ENCODE peak calls at places on chromosome 7, in six cellular contexts. N is GM13977, H is right atrium auricular region, R is A549, S is lower leg skin, W is T-cell. C is an unnamed sample.

GRCh38 chr7:25950488-25951413 is 201.2 kb upstream of the NFE2L3 start:
- DNase-seq in N (peak), H (peak), R (peak), S (peak), W (peak), C (peak)

GRCh38 chr7:46385662-46386309 is 464.7 kb upstream of the IGFBP3 start:
- DNase-seq in N (no peak), H (no peak), R (peak), S (no peak), W (no peak), C (no peak)

GRCh38 chr7:37344886-37345579 is 103.6 kb downstream of the ELMO1 start:
- DNase-seq in N (no peak), H (no peak), R (no peak), S (no peak), W (peak), C (no peak)

GRCh38 chr7:129617178-129617577 is 5.7 kb downstream of the NRF1 start:
- DNase-seq in N (no peak), H (no peak), R (no peak), S (no peak), W (no peak), C (no peak)

GRCh38 chr7:107971613-107972012 is 31.3 kb downstream of the LAMB1 start:
- DNase-seq in N (no peak), H (peak), R (no peak), S (peak), W (no peak), C (no peak)

GRCh38 chr7:157789942-157790341 is 453.1 kb downstream of the DNAJB6 start:
- DNase-seq in N (no peak), H (no peak), R (no peak), S (no peak), W (no peak), C (no peak)

GRCh38 chr7:98755138-98755898 is 114.5 kb downstream of the TMEM130 start:
- DNase-seq in N (peak), H (no peak), R (no peak), S (no peak), W (no peak), C (no peak)

GRCh38 chr7:25399000-25399750 is 170.9 kb upstream of the NPVF start:
- DNase-seq in N (no peak), H (no peak), R (no peak), S (no peak), W (no peak), C (no peak)

GRCh38 chr7:50674299-50674698 is 108.4 kb downstream of the GRB10 start:
- DNase-seq in N (no peak), H (no peak), R (no peak), S (no peak), W (no peak), C (no peak)

GRCh38 chr7:40489844-40490602 is 355.2 kb downstream of the SUGCT start:
- DNase-seq in N (no peak), H (no peak), R (no peak), S (no peak), W (no peak), C (no peak)

GRCh38 chr7:54933610-54934009 is 85.2 kb upstream of the EGFR start:
- DNase-seq in N (no peak), H (no peak), R (no peak), S (no peak), W (no peak), C (no peak)

GRCh38 chr7:45566386-45566785 is 7.8 kb upstream of the ADCY1 start:
- DNase-seq in N (peak), H (no peak), R (no peak), S (no peak), W (no peak), C (no peak)

GRCh38 chr7:94621120-94621519 is 34.8 kb downstream of the SGCE start:
- DNase-seq in N (no peak), H (no peak), R (no peak), S (no peak), W (no peak), C (no peak)

GRCh38 chr7:6175642-6176041 is 96.8 kb downstream of the CYTH3 start:
- DNase-seq in N (no peak), H (peak), R (no peak), S (peak), W (no peak), C (no peak)

GRCh38 chr7:43764807-43765491 is 6.5 kb downstream of the BLVRA start:
- DNase-seq in N (no peak), H (no peak), R (peak), S (peak), W (no peak), C (no peak)

GRCh38 chr7:98194672-98195457 is 16.4 kb upstream of the BHLHA15 start:
- DNase-seq in N (no peak), H (no peak), R (no peak), S (no peak), W (no peak), C (no peak)

GRCh38 chr7:3923307-3923918 is 622.4 kb downstream of the SDK1 start:
- DNase-seq in N (no peak), H (peak), R (no peak), S (no peak), W (no peak), C (no peak)

GRCh38 chr7:16170671-16171070 is 250.7 kb downstream of the CRPPA start:
- DNase-seq in N (no peak), H (no peak), R (no peak), S (no peak), W (no peak), C (no peak)

GRCh38 chr7:75056476-75056875 is 17.1 kb downstream of the RCC1L start:
- DNase-seq in N (no peak), H (no peak), R (no peak), S (no peak), W (no peak), C (no peak)

GRCh38 chr7:140304071-140304799 is 94.1 kb downstream of the SLC37A3 start:
- DNase-seq in N (peak), H (no peak), R (no peak), S (peak), W (peak), C (no peak)

GRCh38 chr7:101436857-101437576 is 74.3 kb downstream of the COL26A1 start:
- DNase-seq in N (no peak), H (no peak), R (peak), S (no peak), W (no peak), C (peak)

GRCh38 chr7:117048114-117048853 is 95.0 kb downstream of the ST7 start:
- DNase-seq in N (no peak), H (no peak), R (no peak), S (no peak), W (no peak), C (no peak)

GRCh38 chr7:54542920-54543539 is 855 bp downstream of the VSTM2A start:
- DNase-seq in N (peak), H (no peak), R (no peak), S (no peak), W (no peak), C (peak)

GRCh38 chr7:7103343-7104313 is 78.7 kb upstream of the C1GALT1 start:
- DNase-seq in N (peak), H (no peak), R (peak), S (no peak), W (no peak), C (peak)

GRCh38 chr7:128915841-128916642 is 5.5 kb upstream of the KCP start:
- DNase-seq in N (no peak), H (no peak), R (no peak), S (peak), W (no peak), C (no peak)